ENCODE peak calls at places on chromosomes 4 and X, in four cellular contexts. T is brain microvascular endothelial cell, Y is fibroblast of lung, Q is breast epithelium. I is an unnamed sample.

GRCh38 chr4:107854326-107855030 is 29.7 kb downstream of the SGMS2 start:
- DNase-seq in T (no peak), Y (peak), Q (no peak), I (no peak)

GRCh38 chr4:94352996-94353395 is 10.4 kb upstream of the HPGDS start:
- DNase-seq in T (no peak), Y (no peak), Q (no peak), I (no peak)

GRCh38 chr4:69124941-69125340 is 28.7 kb downstream of the UGT2B7 start:
- DNase-seq in T (no peak), Y (no peak), Q (no peak), I (no peak)

GRCh38 chr4:58688603-58689002 is 1578.4 kb upstream of the IGFBP7 start:
- DNase-seq in T (no peak), Y (no peak), Q (no peak), I (no peak)

GRCh38 chrX:53048169-53049126 is at the start of gene GPR173:
- DNase-seq in T (peak), Y (peak), Q (no peak), I (no peak)

GRCh38 chr4:83219344-83219990 is 65.1 kb downstream of the COQ2 start:
- DNase-seq in T (no peak), Y (peak), Q (peak), I (no peak)

GRCh38 chrX:34631826-34632225 is 25.3 kb downstream of the TMEM47 start:
- DNase-seq in T (no peak), Y (peak), Q (no peak), I (no peak)

GRCh38 chrX:39896951-39897740 is 200.6 kb downstream of the BCOR start:
- DNase-seq in T (peak), Y (peak), Q (no peak), I (no peak)

GRCh38 chr4:86013623-86014022 is 346.2 kb downstream of the MAPK10 start:
- DNase-seq in T (peak), Y (peak), Q (no peak), I (no peak)

GRCh38 chr4:149708513-149709175 is 107.0 kb downstream of the IQCM start:
- DNase-seq in T (no peak), Y (peak), Q (no peak), I (no peak)

GRCh38 chr4:53098681-53099121 is 236.6 kb downstream of the RASL11B start:
- DNase-seq in T (peak), Y (peak), Q (no peak), I (no peak)

GRCh38 chrX:79081895-79082512 is 62.5 kb upstream of the GPR174 start:
- DNase-seq in T (peak), Y (peak), Q (no peak), I (no peak)

GRCh38 chr4:169621754-169622481 is 1.5 kb downstream of the CLCN3 start:
- DNase-seq in T (peak), Y (peak), Q (no peak), I (no peak)

GRCh38 chr4:29289118-29289517 is 1431.1 kb upstream of the PCDH7 start:
- DNase-seq in T (no peak), Y (no peak), Q (no peak), I (no peak)

GRCh38 chrX:81900522-81900921 is 698.6 kb downstream of the SH3BGRL start:
- DNase-seq in T (no peak), Y (no peak), Q (no peak), I (no peak)

GRCh38 chr4:8221476-8221875 is 22.4 kb downstream of the SH3TC1 start:
- DNase-seq in T (no peak), Y (peak), Q (no peak), I (no peak)

GRCh38 chrX:31057691-31058090 is 14.2 kb downstream of the FTHL17 start:
- DNase-seq in T (no peak), Y (no peak), Q (no peak), I (no peak)

GRCh38 chrX:132127748-132128147 is at the start of gene FRMD7:
- DNase-seq in T (peak), Y (peak), Q (no peak), I (no peak)

GRCh38 chr4:46445689-46446339 is 55.9 kb upstream of the GABRA2 start:
- DNase-seq in T (no peak), Y (no peak), Q (no peak), I (no peak)

DNA sequence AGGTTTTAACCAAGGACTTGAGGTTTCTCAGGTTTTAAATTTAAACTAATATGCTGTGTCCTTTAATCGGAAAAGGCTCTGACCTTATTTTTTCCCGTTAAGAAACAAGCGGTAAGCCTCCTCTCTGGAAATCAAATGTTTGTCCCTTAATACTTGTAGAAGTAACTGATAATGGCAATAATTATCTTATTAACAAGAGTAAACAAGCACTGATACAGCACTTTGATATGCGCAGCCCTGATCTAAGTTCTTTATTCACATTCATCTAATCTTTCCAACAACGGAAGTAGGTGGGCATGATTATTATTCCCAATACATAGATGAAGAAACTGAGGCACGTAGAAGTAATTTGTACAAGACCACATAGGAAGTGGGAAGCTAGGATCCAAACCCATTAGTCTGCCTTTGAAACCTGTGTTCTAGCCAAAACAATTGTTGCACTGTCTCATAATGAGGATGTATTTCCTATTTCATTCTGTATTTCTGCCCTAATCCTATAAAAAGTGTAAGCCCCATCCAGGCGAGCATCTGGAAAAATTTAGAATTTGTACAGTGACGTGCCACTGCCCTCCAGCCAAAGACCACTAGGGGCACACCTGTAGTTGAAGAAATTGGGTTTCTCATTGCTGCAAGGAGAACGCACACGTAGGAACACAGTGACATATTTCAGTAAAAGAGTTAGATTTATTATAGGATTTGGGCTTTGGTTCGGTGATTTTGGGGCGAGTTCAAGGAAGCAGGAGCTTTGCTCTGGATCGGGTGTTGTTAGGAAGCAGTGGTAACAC is 605 bp downstream of the CXorf58 start:
- DNase-seq in T (no peak), Y (no peak), Q (no peak), I (no peak)
- H3K4me3 ChIP-seq in T (peak), Y (no peak), Q (peak), I (peak)

GRCh38 chr4:1804638-1805492 is 11.8 kb downstream of the FGFR3 start:
- DNase-seq in T (no peak), Y (no peak), Q (no peak), I (no peak)
- H3K27ac ChIP-seq in T (no peak), Y (no peak), Q (no peak), I (no peak)

GRCh38 chr4:185773419-185773818 is 38.6 kb downstream of the SORBS2 start:
- DNase-seq in T (no peak), Y (no peak), Q (no peak), I (no peak)
- H3K4me3 ChIP-seq in T (peak), Y (no peak), Q (peak), I (peak)

GRCh38 chr4:42655921-42656735 is 777 bp downstream of the ATP8A1 start:
- DNase-seq in T (no peak), Y (no peak), Q (peak), I (no peak)
- H3K27ac ChIP-seq in T (no peak), Y (no peak), Q (peak), I (peak)

GRCh38 chr4:151302432-151302831 is 23.0 kb downstream of the SH3D19 start:
- DNase-seq in T (no peak), Y (peak), Q (no peak), I (no peak)
- H3K4me3 ChIP-seq in T (no peak), Y (no peak), Q (no peak), I (no peak)

DNA sequence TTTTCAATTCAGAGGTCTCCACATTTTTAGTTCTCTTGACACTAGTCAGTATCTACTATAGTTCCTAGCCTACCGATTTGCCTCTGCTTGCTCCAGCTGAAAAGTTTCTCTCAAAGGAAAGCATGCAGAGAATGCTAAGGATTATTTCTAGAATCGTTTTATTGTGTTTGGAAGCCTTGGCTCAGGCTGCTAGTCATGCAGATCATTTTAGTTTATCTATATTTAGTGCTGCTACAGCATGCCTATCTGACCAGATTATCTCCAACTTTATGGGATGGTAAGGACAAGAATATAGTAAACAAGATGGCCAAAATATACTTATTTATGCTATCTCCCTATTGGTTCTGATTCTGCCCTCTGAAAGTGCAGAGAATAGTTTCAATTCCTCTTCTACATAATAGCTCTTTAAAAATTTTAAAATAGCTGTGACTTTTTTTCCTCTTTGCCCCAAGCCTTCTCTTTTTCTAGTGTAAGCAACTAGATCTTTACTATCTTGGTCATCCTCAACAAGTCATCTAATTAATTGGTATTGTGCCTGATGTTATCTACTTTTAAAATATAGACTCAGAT is 15.7 kb upstream of the DRP2 start:
- DNase-seq in T (no peak), Y (peak), Q (no peak), I (no peak)
- H3K27ac ChIP-seq in T (no peak), Y (no peak), Q (no peak), I (no peak)